ENCODE peak calls at places on chromosomes 3 and 15, in ten cellular contexts. U is fibroblast of mammary gland, J is SK-N-SH, I is right lobe of liver, Q is uterus, O is epithelial cell of esophagus, K is fibroblast of the aortic adventitia, T is mammary epithelial cell, B is lower leg skin, F is GM12865. V is an unnamed sample.
A peak's percentile ranks its signal among the peaks of the same experiment; 100 is the strongest.

GRCh38 chr3:50604110-50604621 is 7.4 kb downstream of the CISH start:
- DNase-seq in Q (no peak), O (no peak), T (no peak), I (no peak), U (no peak), J (no peak), B (no peak), K (no peak), F (no peak), V (no peak)

GRCh38 chr3:14225421-14225820 is 46.8 kb downstream of the LSM3 start:
- DNase-seq in K (no peak), Q (no peak), I (peak; percentile 35), F (peak; percentile 67), J (no peak), O (no peak), U (no peak), T (no peak), B (peak; percentile 78), V (no peak)

GRCh38 chr15:92614301-92614700 is 41.3 kb downstream of the FAM174B start:
- DNase-seq in K (no peak), J (no peak), O (no peak), U (no peak), B (peak; percentile 61), T (no peak), F (no peak), Q (no peak), I (no peak), V (no peak)

GRCh38 chr3:96510334-96510733 is 304.1 kb upstream of the EPHA6 start:
- DNase-seq in I (no peak), Q (no peak), F (no peak), B (no peak), J (no peak), U (no peak), O (peak; percentile 1), T (no peak), K (no peak), V (no peak)

GRCh38 chr15:56767315-56767714 is 34.0 kb upstream of the ZNF280D start:
- DNase-seq in B (no peak), O (peak; percentile 24), Q (no peak), T (peak; percentile 1), J (no peak), I (no peak), U (peak; percentile 42), F (no peak), K (peak; percentile 9), V (no peak)

GRCh38 chr3:24196526-24196925 is 251.4 kb downstream of the NR1D2 start:
- DNase-seq in U (peak; percentile 69), O (no peak), Q (no peak), J (no peak), T (no peak), I (no peak), F (no peak), B (no peak), K (peak; percentile 62), V (no peak)

GRCh38 chr15:67755264-67755663 is 70.0 kb upstream of the SKOR1 start:
- DNase-seq in F (no peak), J (no peak), U (no peak), Q (no peak), I (no peak), B (no peak), T (no peak), O (no peak), K (no peak), V (no peak)

GRCh38 chr3:67090472-67090871 is 92.4 kb downstream of the KBTBD8 start:
- DNase-seq in J (no peak), K (peak; percentile 60), U (peak; percentile 52), T (peak; percentile 47), O (peak; percentile 71), I (no peak), F (no peak), Q (no peak), B (no peak), V (peak; percentile 15)

GRCh38 chr15:92116320-92116719 is 262.8 kb downstream of the SLCO3A1 start:
- DNase-seq in J (no peak), B (no peak), K (no peak), O (no peak), U (no peak), I (no peak), T (no peak), F (no peak), Q (no peak), V (no peak)

GRCh38 chr3:27655536-27655935 is 66.6 kb downstream of the EOMES start:
- DNase-seq in T (no peak), U (peak; percentile 22), I (no peak), Q (no peak), K (no peak), B (no peak), O (no peak), F (no peak), J (no peak), V (no peak)

GRCh38 chr3:13636186-13636585 is 87.3 kb downstream of the FBLN2 start:
- DNase-seq in I (no peak), F (no peak), K (no peak), T (no peak), J (no peak), B (no peak), O (no peak), U (no peak), Q (no peak), V (no peak)

GRCh38 chr15:69561071-69561784 is 108.6 kb downstream of the RPLP1 start:
- DNase-seq in I (peak; percentile 80), Q (no peak), J (peak; percentile 56), F (no peak), B (no peak), U (no peak), O (no peak), K (no peak), T (no peak), V (no peak)

GRCh38 chr3:186679151-186679550 is 13.3 kb downstream of the HRG start:
- DNase-seq in F (no peak), U (no peak), J (no peak), B (no peak), T (no peak), K (no peak), I (peak; percentile 44), Q (no peak), O (no peak), V (no peak)

GRCh38 chr3:41508063-41508696 is 308.9 kb downstream of the CTNNB1 start:
- DNase-seq in U (peak; percentile 19), T (peak; percentile 91), J (no peak), F (no peak), O (peak; percentile 95), K (no peak), Q (no peak), B (no peak), I (no peak), V (no peak)

GRCh38 chr3:96813134-96813819 is 1.1 kb upstream of the EPHA6 start:
- DNase-seq in K (peak; percentile 44), F (peak; percentile 90), I (peak; percentile 78), U (peak; percentile 52), Q (peak; percentile 67), J (peak; percentile 82), T (peak; percentile 57), B (peak; percentile 86), O (peak; percentile 84), V (no peak)

GRCh38 chr3:150775001-150775599 is 12.1 kb upstream of the SIAH2 start:
- DNase-seq in U (peak; percentile 75), O (peak; percentile 75), Q (no peak), T (no peak), B (no peak), F (no peak), I (no peak), K (peak; percentile 53), J (no peak), V (no peak)

GRCh38 chr3:159229161-159229560 is 427.3 kb downstream of the MFSD1 start:
- DNase-seq in O (no peak), K (no peak), J (no peak), B (no peak), I (no peak), T (no peak), F (no peak), Q (no peak), U (no peak), V (no peak)

GRCh38 chr3:194380300-194380699 is 10.8 kb upstream of the LRRC15 start:
- DNase-seq in K (no peak), U (no peak), T (no peak), B (no peak), Q (no peak), F (no peak), I (no peak), J (no peak), O (no peak), V (no peak)

DNA sequence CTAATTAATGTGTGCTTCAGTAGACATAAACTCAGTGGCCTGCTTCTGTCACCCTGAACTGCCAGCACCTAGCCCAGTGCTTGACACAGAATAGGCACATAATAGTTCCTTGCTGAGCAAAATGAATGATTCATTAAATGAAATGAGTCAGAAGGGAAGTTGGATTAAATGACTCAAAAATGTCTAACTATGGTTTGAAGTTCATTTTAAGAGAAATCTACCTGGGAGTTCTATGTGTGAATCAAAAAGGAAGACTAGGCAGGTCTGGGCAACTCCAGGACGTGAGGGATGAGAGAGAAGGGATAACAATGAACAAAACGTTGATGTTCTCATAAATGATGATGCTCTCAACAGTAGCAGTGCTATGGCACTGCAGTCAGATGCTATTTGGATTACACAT is 175.0 kb downstream of the CFAP20DC start:
- DNase-seq in I (no peak), O (peak; percentile 96), J (no peak), Q (no peak), F (peak; percentile 69), K (peak; percentile 27), U (peak; percentile 61), B (no peak), T (peak; percentile 98), V (peak; percentile 48)
- TF ChIP-seq CTCF in I (no peak), O (no peak), J (no peak), Q (no peak), F (no peak), K (no peak), U (no peak), B (no peak), T (no peak), V (no peak)

GRCh38 chr3:25432191-25432720 is 4.2 kb downstream of the RARB start:
- DNase-seq in J (no peak), Q (no peak), K (no peak), I (no peak), U (no peak), O (no peak), F (no peak), B (no peak), T (peak; percentile 50), V (no peak)
- H3K4me3 ChIP-seq in J (peak overlapping the region; percentile 70), Q (peak overlapping the region; percentile 65), K (peak overlapping the region; percentile 31), I (no peak overlapping the region), U (no peak overlapping the region), O (no peak overlapping the region), F (no peak overlapping the region), B (no peak overlapping the region), T (no peak overlapping the region), V (no peak overlapping the region)

DNA sequence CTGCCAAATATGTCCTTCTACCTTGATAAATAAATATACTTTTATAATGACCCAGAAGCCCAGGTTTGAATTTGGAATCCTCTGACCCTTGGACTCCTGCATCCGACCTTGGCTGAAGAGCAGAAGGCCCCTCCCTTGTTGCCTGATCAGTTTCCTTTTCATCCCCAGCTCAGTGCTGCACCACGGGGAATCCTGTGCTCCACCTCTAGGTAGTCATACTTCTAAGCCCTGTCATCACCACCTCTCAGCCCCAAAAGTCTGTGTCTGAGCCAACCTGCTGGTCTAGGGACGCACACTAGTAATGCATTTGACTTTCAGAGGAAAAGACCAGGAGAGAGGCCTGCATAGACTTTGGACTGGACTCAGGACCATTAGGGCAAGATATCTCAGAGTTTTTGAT is 310.6 kb downstream of the NLGN1 start:
- DNase-seq in O (no peak), J (no peak), T (no peak), K (no peak), Q (no peak), F (no peak), B (no peak), I (no peak), U (no peak), V (no peak)
- TF ChIP-seq CTCF in O (no peak), J (no peak), T (no peak), K (no peak), Q (no peak), F (no peak), B (no peak), I (no peak), U (no peak), V (no peak)

GRCh38 chr3:173395412-173396181 is 1.9 kb upstream of the NLGN1 start:
- DNase-seq in J (peak; percentile 84), F (no peak), B (peak; percentile 97), Q (peak; percentile 83), U (peak; percentile 77), I (peak; percentile 69), T (peak; percentile 53), O (peak; percentile 76), K (peak; percentile 69), V (peak; percentile 31)
- H3K4me3 ChIP-seq in J (peak overlapping the region; percentile 75), F (no peak overlapping the region), B (peak overlapping the region; percentile 36), Q (peak overlapping the region; percentile 71), U (peak overlapping the region; percentile 68), I (peak overlapping the region; percentile 49), T (peak overlapping the region; percentile 3), O (peak overlapping the region; percentile 57), K (peak overlapping the region; percentile 74), V (peak overlapping the region; percentile 83)

V was measured in epithelial cell of proximal tubule.